ENCODE peak calls at places on chromosomes 2 and 18, in five cellular contexts. X is spleen, T is tibial artery, C is psoas muscle, J is cardiac muscle cell. M is an unnamed sample.
A peak's percentile ranks its signal among the peaks of the same experiment; 100 is the strongest.

GRCh38 chr2:134360750-134361487 is 107.0 kb downstream of the MGAT5 start:
- DNase-seq in X (no peak), T (no peak), C (no peak), J (no peak), M (no peak)

GRCh38 chr2:19682493-19682892 is 219.3 kb downstream of the TTC32 start:
- DNase-seq in X (no peak), T (no peak), C (no peak), J (no peak), M (no peak)

GRCh38 chr2:86492057-86492456 is 50.9 kb downstream of the KDM3A start:
- DNase-seq in X (no peak), T (no peak), C (no peak), J (no peak), M (no peak)

GRCh38 chr2:134917958-134918517 is 584 bp upstream of the CCNT2 start:
- DNase-seq in X (peak; percentile 98), T (no peak), C (peak; percentile 87), J (no peak), M (peak; percentile 91)

GRCh38 chr2:41066168-41066567 is 614.3 kb upstream of the SLC8A1 start:
- DNase-seq in X (no peak), T (no peak), C (no peak), J (no peak), M (no peak)

GRCh38 chr2:217929757-217930707 is 72.8 kb downstream of the TNS1 start:
- DNase-seq in X (no peak), T (peak; percentile 86), C (peak; percentile 65), J (no peak), M (no peak)

GRCh38 chr18:5582849-5583667 is 39.3 kb upstream of the EPB41L3 start:
- DNase-seq in X (no peak), T (peak; percentile 28), C (no peak), J (peak; percentile 18), M (peak; percentile 45)

GRCh38 chr2:136137982-136138381 is 20.0 kb upstream of the CXCR4 start:
- DNase-seq in X (no peak), T (no peak), C (no peak), J (no peak), M (no peak)

GRCh38 chr2:78431241-78431640 is 594.3 kb upstream of the REG3G start:
- DNase-seq in X (no peak), T (no peak), C (no peak), J (no peak), M (no peak)

GRCh38 chr2:236659758-236660150 is 90.1 kb downstream of the ACKR3 start:
- DNase-seq in X (no peak), T (peak; percentile 11), C (no peak), J (no peak), M (no peak)

GRCh38 chr2:218261424-218262273 is 834 bp downstream of the GPBAR1 start:
- DNase-seq in X (no peak), T (no peak), C (no peak), J (no peak), M (no peak)

GRCh38 chr2:225090746-225091145 is 48.5 kb upstream of the DOCK10 start:
- DNase-seq in X (no peak), T (no peak), C (no peak), J (no peak), M (no peak)

GRCh38 chr2:155310589-155310988 is 612.1 kb downstream of the KCNJ3 start:
- DNase-seq in X (no peak), T (no peak), C (no peak), J (peak; percentile 47), M (no peak)

GRCh38 chr2:239354132-239354790 is 46.6 kb downstream of the HDAC4 start:
- DNase-seq in X (no peak), T (no peak), C (no peak), J (no peak), M (no peak)

GRCh38 chr2:239353697-239354096 is 47.1 kb downstream of the HDAC4 start:
- DNase-seq in X (no peak), T (no peak), C (no peak), J (no peak), M (no peak)

GRCh38 chr2:239349448-239350135 is 51.2 kb downstream of the HDAC4 start:
- DNase-seq in X (no peak), T (no peak), C (no peak), J (no peak), M (no peak)

GRCh38 chr2:239348563-239349447 is 52.0 kb downstream of the HDAC4 start:
- DNase-seq in X (no peak), T (no peak), C (no peak), J (no peak), M (no peak)

DNA sequence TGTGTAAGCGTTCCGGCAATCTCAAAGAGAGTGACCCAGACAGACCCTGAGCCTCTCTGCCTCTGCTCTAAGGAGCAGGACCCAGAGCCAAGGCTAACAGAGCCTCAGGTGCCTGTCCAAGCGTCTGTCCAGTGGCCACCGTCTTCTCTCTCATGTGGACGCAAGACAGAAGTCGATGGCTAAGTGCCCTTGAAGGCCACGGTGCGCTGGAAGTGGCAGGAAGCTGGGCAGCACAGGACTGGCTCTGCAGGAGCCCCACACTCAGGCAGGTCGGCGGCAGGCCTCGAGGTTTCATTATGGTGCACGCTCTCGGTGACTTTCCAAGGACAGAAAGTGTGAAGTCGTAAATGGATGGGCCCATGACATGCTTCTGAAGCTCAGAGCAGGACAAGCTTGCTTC is 49.1 kb downstream of the HDAC4 start:
- DNase-seq in X (peak; percentile 58), T (no peak), C (no peak), J (no peak), M (no peak)
- H3K4me1 ChIP-seq in X (no peaks in the 10 kb centered on the region), T (peaks cover 3% of the 10 kb centered on the region), C (peaks cover 20% of the 10 kb centered on the region), J (no peaks in the 10 kb centered on the region), M (peaks cover 10% of the 10 kb centered on the region)

DNA sequence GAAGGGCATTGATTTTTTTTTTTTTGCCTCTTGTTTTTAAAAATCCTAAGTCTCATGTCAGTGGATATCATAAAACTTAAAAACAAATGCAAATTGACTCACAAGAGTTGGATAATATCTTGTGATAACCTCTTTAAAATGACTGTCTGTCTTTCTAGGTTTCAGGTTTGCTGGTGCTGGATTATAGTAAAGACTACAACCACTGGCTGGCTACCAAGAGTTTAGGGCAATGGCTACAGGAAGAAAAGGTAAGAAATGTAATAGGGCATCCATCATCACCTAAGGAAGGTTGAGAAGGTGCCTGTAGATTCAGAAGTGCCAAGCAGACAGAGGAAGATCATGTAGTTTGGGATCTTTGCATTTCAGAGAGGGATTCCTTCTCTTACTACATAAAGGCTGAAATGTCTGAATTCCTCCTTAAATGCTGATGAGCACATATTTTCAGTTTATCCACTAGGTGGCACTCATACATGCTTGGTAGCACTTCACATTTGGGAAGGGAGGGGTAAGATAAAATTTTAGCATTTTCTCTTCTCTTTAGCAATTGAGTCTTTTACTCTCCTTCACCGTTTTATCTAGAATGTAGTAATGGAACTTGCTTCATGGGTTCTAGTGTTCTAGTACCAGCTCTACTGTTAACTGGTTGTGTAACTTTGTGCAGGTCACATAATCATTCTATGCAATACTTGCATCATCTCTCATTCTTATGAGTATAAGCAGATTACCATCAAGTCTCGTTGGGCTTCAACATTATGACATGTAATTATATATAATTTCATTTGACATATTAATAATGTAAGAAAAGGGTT is 21.1 kb downstream of the CPS1 start:
- DNase-seq in X (no peak), T (no peak), C (no peak), J (peak; percentile 48), M (no peak)
- TF ChIP-seq CTCF in X (peak; percentile 40), T (peak; percentile 57), C (peak; percentile 61), J (peak; percentile 78), M (peak; percentile 63)

GRCh38 chr2:67393237-67393636 is 3.9 kb upstream of the ETAA1 start:
- DNase-seq in X (no peak), T (no peak), C (no peak), J (no peak), M (no peak)
- H3K27ac ChIP-seq in X (no peak overlapping the region), T (no peak overlapping the region), C (no peak overlapping the region), J (no peak overlapping the region), M (no peak overlapping the region)

DNA sequence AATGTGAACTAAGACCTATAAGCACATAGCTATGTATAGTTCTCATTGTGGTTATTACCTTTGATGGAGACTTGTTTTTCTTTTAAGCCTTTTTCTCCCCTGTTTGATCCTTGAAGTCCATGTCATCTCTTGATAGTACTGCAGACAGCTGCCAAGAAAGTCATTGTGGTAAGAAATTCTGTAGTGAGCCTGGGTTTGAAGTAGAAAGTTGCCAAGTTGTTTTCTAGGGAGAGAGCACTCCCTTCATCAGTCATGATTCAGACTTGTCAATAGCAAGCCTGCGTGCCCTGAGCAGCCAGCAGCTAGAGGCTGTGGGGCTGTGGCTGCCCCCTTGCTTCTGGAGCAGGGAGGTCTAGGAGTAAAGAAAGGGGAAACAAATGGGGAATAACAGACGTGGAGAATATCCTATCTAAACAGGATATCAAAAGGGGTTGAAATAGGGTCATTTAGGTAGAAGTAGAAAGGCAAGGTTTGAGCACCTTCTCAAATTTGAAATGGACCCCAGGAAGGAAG is 8.4 kb downstream of the SP5 start:
- DNase-seq in X (no peak), T (no peak), C (no peak), J (no peak), M (no peak)
- H3K4me1 ChIP-seq in X (no peaks in the 10 kb centered on the region), T (no peaks in the 10 kb centered on the region), C (no peaks in the 10 kb centered on the region), J (no peaks in the 10 kb centered on the region), M (no peaks in the 10 kb centered on the region)

GRCh38 chr18:13112982-13113381 is 105.6 kb upstream of the LDLRAD4 start:
- DNase-seq in X (no peak), T (no peak), C (peak; percentile 36), J (peak; percentile 91), M (peak; percentile 44)
- TF ChIP-seq CTCF in X (no peak), T (no peak), C (peak; percentile 25), J (peak; percentile 61), M (peak; percentile 24)

M was measured in body of pancreas.